ENCODE peak calls at places on chromosomes 1 and 21, in seven cellular contexts. V is HepG2, P is HCT116, F is K562, Y is GM12878, J is SK-N-SH, N is H1. G is an unnamed sample.

GRCh38 chr1:246573481-246573880 is 7.2 kb downstream of the CNST start:
- DNase-seq in V (no peak), P (no peak), F (no peak), Y (no peak), J (no peak), N (no peak), G (no peak)

GRCh38 chr1:185257947-185258203 is 59.2 kb downstream of the IVNS1ABP start:
- DNase-seq in V (no peak), P (no peak), F (no peak), Y (no peak), J (no peak), N (no peak), G (no peak)

GRCh38 chr1:14108356-14109275 is 408.6 kb downstream of the PRDM2 start:
- DNase-seq in V (no peak), P (no peak), F (no peak), Y (no peak), J (no peak), N (no peak), G (peak)

GRCh38 chr21:46604975-46605758 is at the start of gene S100B:
- DNase-seq in V (no peak), P (no peak), F (peak), Y (no peak), J (peak), N (no peak), G (no peak)

GRCh38 chr1:62188111-62188510 is 6.5 kb upstream of the L1TD1 start:
- DNase-seq in V (no peak), P (no peak), F (no peak), Y (no peak), J (no peak), N (no peak), G (no peak)

GRCh38 chr1:145918992-145919939 is 749 bp upstream of the PEX11B start:
- DNase-seq in V (peak), P (peak), F (peak), Y (no peak), J (peak), N (no peak), G (peak)

GRCh38 chr1:84164567-84165021 is 20.5 kb downstream of the PRKACB start:
- DNase-seq in V (no peak), P (no peak), F (no peak), Y (no peak), J (peak), N (no peak), G (no peak)

GRCh38 chr1:172638249-172638648 is 20.7 kb upstream of the FASLG start:
- DNase-seq in V (no peak), P (no peak), F (no peak), Y (no peak), J (no peak), N (no peak), G (no peak)

GRCh38 chr1:90133133-90133532 is 138.2 kb downstream of the ZNF326 start:
- DNase-seq in V (peak), P (peak), F (peak), Y (no peak), J (peak), N (no peak), G (no peak)

GRCh38 chr1:30694248-30695175 is 28.9 kb downstream of the MATN1 start:
- DNase-seq in V (no peak), P (no peak), F (no peak), Y (no peak), J (no peak), N (no peak), G (no peak)

GRCh38 chr1:206951318-206952105 is 5.2 kb upstream of the PIGR start:
- DNase-seq in V (peak), P (no peak), F (no peak), Y (no peak), J (no peak), N (no peak), G (no peak)

GRCh38 chr1:155254714-155255242 is 505 bp downstream of the ENTREP3 start:
- DNase-seq in V (no peak), P (no peak), F (no peak), Y (no peak), J (peak), N (no peak), G (no peak)

GRCh38 chr1:226912587-226913176 is 27.4 kb upstream of the COQ8A start:
- DNase-seq in V (peak), P (no peak), F (peak), Y (peak), J (no peak), N (peak), G (peak)

GRCh38 chr1:152110860-152111514 is 4.3 kb downstream of the TCHH start:
- DNase-seq in V (no peak), P (no peak), F (no peak), Y (no peak), J (no peak), N (no peak), G (peak)

GRCh38 chr1:169106921-169107672 is 607 bp downstream of the ATP1B1 start:
- DNase-seq in V (no peak), P (no peak), F (peak), Y (no peak), J (peak), N (no peak), G (peak)

GRCh38 chr1:197521118-197521739 is 253.2 kb downstream of the CRB1 start:
- DNase-seq in V (peak), P (peak), F (peak), Y (no peak), J (peak), N (no peak), G (peak)

GRCh38 chr1:11940260-11940921 is 5.9 kb downstream of the PLOD1 start:
- DNase-seq in V (peak), P (no peak), F (no peak), Y (no peak), J (peak), N (no peak), G (no peak)

GRCh38 chr1:41813220-41813619 is 105.5 kb downstream of the HIVEP3 start:
- DNase-seq in V (no peak), P (no peak), F (no peak), Y (no peak), J (no peak), N (no peak), G (no peak)

GRCh38 chr1:229209386-229209785 is 61.5 kb upstream of the RAB4A start:
- DNase-seq in V (no peak), P (no peak), F (no peak), Y (no peak), J (no peak), N (no peak), G (no peak)

GRCh38 chr21:37845535-37845934 is 70.7 kb downstream of the KCNJ6 start:
- DNase-seq in V (no peak), P (no peak), F (no peak), Y (no peak), J (no peak), N (no peak), G (peak)

GRCh38 chr1:229844675-229845074 is 218.6 kb downstream of the URB2 start:
- DNase-seq in V (no peak), P (no peak), F (no peak), Y (no peak), J (no peak), N (no peak), G (peak)

GRCh38 chr1:151197863-151198253 is 494 bp upstream of the PIP5K1A start:
- DNase-seq in V (peak), P (no peak), F (no peak), Y (no peak), J (no peak), N (no peak), G (no peak)

GRCh38 chr1:220012259-220012658 is 34.0 kb downstream of the EPRS1 start:
- DNase-seq in V (no peak), P (no peak), F (no peak), Y (no peak), J (no peak), N (no peak), G (no peak)

GRCh38 chr1:38452246-38452645 is 405.7 kb upstream of the POU3F1 start:
- DNase-seq in V (no peak), P (no peak), F (no peak), Y (no peak), J (no peak), N (no peak), G (no peak)

GRCh38 chr1:228903573-228904122 is 168.4 kb downstream of the RHOU start:
- DNase-seq in V (no peak), P (no peak), F (no peak), Y (no peak), J (no peak), N (no peak), G (peak)

GRCh38 chr1:23148084-23148483 is 20.6 kb downstream of the LUZP1 start:
- DNase-seq in V (no peak), P (no peak), F (no peak), Y (no peak), J (no peak), N (no peak), G (no peak)

GRCh38 chr1:64956733-64957441 is 9.5 kb downstream of the JAK1 start:
- DNase-seq in V (no peak), P (no peak), F (peak), Y (peak), J (no peak), N (no peak), G (no peak)

GRCh38 chr1:214316597-214316996 is 35.6 kb downstream of the SMYD2 start:
- DNase-seq in V (peak), P (no peak), F (no peak), Y (no peak), J (no peak), N (peak), G (no peak)

GRCh38 chr21:37642493-37642892 is 273.8 kb downstream of the KCNJ6 start:
- DNase-seq in V (peak), P (peak), F (peak), Y (no peak), J (no peak), N (no peak), G (peak)

GRCh38 chr1:214793708-214794107 is 190.7 kb downstream of the CENPF start:
- DNase-seq in V (no peak), P (no peak), F (no peak), Y (no peak), J (no peak), N (no peak), G (no peak)

GRCh38 chr1:39189592-39190041 is 14.9 kb upstream of the MACF1 start:
- DNase-seq in V (peak), P (no peak), F (peak), Y (no peak), J (no peak), N (no peak), G (no peak)

GRCh38 chr1:31444725-31445448 is 31.9 kb downstream of the SERINC2 start:
- DNase-seq in V (peak), P (no peak), F (no peak), Y (no peak), J (no peak), N (no peak), G (no peak)

GRCh38 chr1:180435566-180435965 is 66.8 kb downstream of the ACBD6 start:
- DNase-seq in V (no peak), P (no peak), F (no peak), Y (no peak), J (no peak), N (no peak), G (no peak)

GRCh38 chr1:37323486-37324377 is 150.6 kb upstream of the ZC3H12A start:
- DNase-seq in V (peak), P (no peak), F (peak), Y (no peak), J (peak), N (peak), G (no peak)

GRCh38 chr1:76075188-76075489 is 593 bp downstream of the ST6GALNAC3 start:
- DNase-seq in V (no peak), P (no peak), F (no peak), Y (no peak), J (no peak), N (no peak), G (no peak)

GRCh38 chr1:11869650-11870207 is 11.0 kb upstream of the NPPB start:
- DNase-seq in V (no peak), P (no peak), F (no peak), Y (no peak), J (no peak), N (no peak), G (no peak)

GRCh38 chr1:11479375-11479979 is 522 bp downstream of the DISP3 start:
- DNase-seq in V (no peak), P (no peak), F (no peak), Y (no peak), J (peak), N (no peak), G (no peak)

DNA sequence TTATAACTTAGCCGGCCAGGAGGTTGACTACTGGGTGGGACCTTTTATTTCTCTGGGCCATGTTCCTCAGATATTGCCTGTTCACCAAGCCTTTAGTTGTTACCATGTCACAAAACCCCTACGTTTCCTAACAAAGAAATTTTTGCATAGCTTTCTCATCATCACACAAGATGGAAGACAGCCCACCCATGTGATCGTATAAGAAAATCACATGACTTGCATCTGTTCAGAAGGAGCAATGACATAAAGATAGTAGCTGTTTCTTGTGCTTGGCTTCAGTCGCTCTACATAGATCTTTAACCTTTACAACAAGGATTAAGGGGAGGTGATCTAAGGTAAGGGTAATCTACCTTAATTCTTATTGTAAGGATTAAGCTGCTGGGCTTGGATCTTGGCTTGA is 88.9 kb upstream of the NGF start:
- DNase-seq in V (no peak), P (no peak), F (no peak), Y (no peak), J (no peak), N (no peak), G (no peak)
- TF ChIP-seq JUND in V (no peak), P (no peak), F (no peak), Y (no peak), J (no peak), N (no peak), G (no peak)

GRCh38 chr1:46065405-46065804 is 67.0 kb downstream of the PIK3R3 start:
- DNase-seq in V (no peak), P (peak), F (peak), Y (no peak), J (no peak), N (no peak), G (no peak)

GRCh38 chr1:46058936-46059335 is 73.5 kb downstream of the PIK3R3 start:
- DNase-seq in V (no peak), P (no peak), F (no peak), Y (no peak), J (no peak), N (no peak), G (no peak)

GRCh38 chr1:46061146-46061545 is 71.3 kb downstream of the PIK3R3 start:
- DNase-seq in V (no peak), P (no peak), F (no peak), Y (no peak), J (no peak), N (no peak), G (no peak)

GRCh38 chr1:46064708-46065107 is 67.7 kb downstream of the PIK3R3 start:
- DNase-seq in V (no peak), P (no peak), F (no peak), Y (no peak), J (no peak), N (no peak), G (no peak)

GRCh38 chr1:46062651-46063319 is 69.6 kb downstream of the PIK3R3 start:
- DNase-seq in V (no peak), P (no peak), F (no peak), Y (peak), J (no peak), N (no peak), G (no peak)
- TF ChIP-seq JUND in V (no peak), P (no peak), F (no peak), Y (no peak), J (no peak), N (no peak), G (no peak)

DNA sequence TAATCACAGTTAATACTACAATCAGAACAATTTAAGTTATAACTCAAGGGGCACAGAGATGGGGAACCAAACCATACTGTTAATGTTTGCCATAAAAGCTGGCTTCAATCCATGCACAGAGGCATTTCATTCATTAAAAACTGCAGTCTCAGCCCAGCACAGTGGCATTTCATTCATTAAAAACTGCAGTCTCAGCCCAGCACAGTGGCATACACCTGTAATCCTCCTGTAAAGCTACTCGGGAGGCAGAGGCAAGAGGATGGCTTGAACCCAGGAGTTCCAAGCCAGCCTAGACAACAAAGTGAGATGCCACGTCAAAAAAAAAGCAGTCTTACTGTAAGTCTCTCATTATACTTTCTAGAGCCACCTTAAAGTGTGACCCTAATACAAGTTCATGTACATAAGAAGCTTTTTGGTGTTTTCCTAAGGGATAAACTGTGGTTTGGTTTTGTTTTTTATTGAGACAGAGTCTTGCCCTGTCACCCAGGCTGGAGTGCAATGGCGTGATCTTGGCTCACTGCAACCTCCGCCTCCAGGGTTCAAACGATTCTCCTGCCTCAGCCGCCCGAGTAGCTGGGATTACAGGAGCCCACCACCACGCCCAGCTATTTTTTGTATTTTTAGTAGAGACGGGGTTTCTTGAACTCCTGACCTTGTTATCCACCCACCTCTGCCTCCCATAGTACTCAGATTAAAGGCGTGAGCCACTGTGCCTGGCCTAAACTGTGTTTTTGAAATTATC is 29.0 kb downstream of the ARID4B start:
- DNase-seq in V (no peak), P (no peak), F (no peak), Y (no peak), J (no peak), N (no peak), G (peak)
- TF ChIP-seq JUND in V (no peak), P (no peak), F (no peak), Y (no peak), J (no peak), N (no peak), G (no peak)

GRCh38 chr21:35438643-35439404 is 389.7 kb upstream of the RUNX1 start:
- DNase-seq in V (no peak), P (no peak), F (no peak), Y (peak), J (no peak), N (no peak), G (no peak)
- TF ChIP-seq JUND in V (no peak), P (no peak), F (peak), Y (no peak), J (no peak), N (no peak), G (no peak)

GRCh38 chr1:232853994-232854532 is 48.8 kb downstream of the MAP10 start:
- DNase-seq in V (no peak), P (no peak), F (no peak), Y (no peak), J (no peak), N (no peak), G (no peak)
- TF ChIP-seq JUND in V (no peak), P (no peak), F (no peak), Y (no peak), J (no peak), N (no peak), G (peak)

DNA sequence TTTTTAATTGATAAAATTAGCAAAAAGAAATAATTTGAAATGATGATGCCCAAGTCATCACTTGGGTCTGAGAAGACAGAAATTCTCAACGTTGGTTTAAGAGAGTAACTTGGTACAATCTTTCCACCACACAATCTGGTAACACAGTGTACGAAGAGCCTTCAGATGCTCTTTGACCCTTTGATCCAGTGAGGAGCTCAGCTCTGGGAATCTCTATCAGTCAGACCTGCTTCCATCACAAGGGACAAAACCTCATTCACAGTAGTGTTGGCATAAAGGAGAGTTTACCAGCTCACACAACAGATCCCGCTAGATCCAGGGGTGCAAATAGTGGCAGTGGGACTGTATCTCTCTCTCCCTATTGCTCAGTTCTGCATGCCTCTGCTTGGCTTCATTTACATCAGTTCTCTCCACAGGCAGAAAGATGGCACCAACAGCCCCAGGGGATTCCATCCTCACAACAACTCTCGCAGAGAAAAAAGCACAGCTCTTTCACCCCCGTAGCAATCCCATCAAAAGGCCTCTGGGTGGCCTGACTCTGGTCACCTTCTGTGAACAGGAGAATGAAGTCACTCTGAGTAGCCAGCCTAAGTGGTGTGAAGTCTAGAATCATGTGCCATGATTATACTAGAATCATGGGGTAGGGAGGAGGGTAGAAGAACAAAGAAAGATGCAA is 119.7 kb downstream of the ZNF281 start:
- DNase-seq in V (peak), P (peak), F (peak), Y (no peak), J (peak), N (no peak), G (peak)
- TF ChIP-seq JUND in V (no peak), P (no peak), F (no peak), Y (no peak), J (no peak), N (no peak), G (no peak)

GRCh38 chr1:6275826-6276764 is 15.2 kb upstream of the GPR153 start:
- DNase-seq in V (no peak), P (no peak), F (peak), Y (no peak), J (no peak), N (no peak), G (no peak)
- TF ChIP-seq JUND in V (no peak), P (no peak), F (no peak), Y (no peak), J (no peak), N (no peak), G (no peak)

DNA sequence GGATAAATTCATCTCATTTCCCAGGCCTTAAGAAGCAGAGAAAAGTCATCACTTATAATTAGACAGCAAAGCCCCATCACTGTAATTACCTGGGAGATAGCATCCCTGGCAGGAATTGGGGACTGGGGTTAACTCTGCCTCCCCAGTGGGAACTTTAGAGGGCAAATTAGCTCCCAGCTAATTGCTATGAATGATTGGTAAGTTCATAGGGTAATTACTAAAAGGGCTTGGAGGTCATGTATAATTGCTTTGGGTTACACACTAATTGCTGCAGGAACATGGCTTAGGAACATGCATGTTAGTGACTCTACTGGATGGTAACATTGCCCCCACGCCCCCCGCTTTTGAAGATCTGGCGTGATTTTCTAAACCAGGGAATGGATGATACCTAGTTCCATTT is 64.8 kb downstream of the UBE2T start:
- DNase-seq in V (no peak), P (no peak), F (no peak), Y (no peak), J (no peak), N (no peak), G (no peak)
- TF ChIP-seq JUND in V (no peak), P (no peak), F (no peak), Y (no peak), J (no peak), N (no peak), G (no peak)